ENCODE peak calls at places on chromosomes 16 and 17, in five cellular contexts. U, R, V, K and G are unnamed samples.

GRCh38 chr17:63848834-63849689 is 6.6 kb upstream of the SMARCD2 start:
- DNase-seq in U (peak; percentile 95), R (peak; percentile 96), V (peak; percentile 86), K (peak; percentile 86), G (peak; percentile 90)

GRCh38 chr17:57372156-57372555 is 115.8 kb downstream of the MSI2 start:
- DNase-seq in U (no peak), R (no peak), V (peak; percentile 45), K (no peak), G (no peak)

GRCh38 chr16:49663081-49664057 is 192.5 kb downstream of the ZNF423 start:
- DNase-seq in U (no peak), R (no peak), V (no peak), K (no peak), G (peak; percentile 34)

GRCh38 chr16:68365167-68365817 is 54.5 kb downstream of the PRMT7 start:
- DNase-seq in U (no peak), R (no peak), V (peak; percentile 16), K (no peak), G (no peak)

GRCh38 chr16:67006930-67007658 is 18.7 kb downstream of the CES4A start:
- DNase-seq in U (no peak), R (no peak), V (peak; percentile 56), K (no peak), G (no peak)

GRCh38 chr17:37824534-37825485 is 80.0 kb upstream of the HNF1B start:
- DNase-seq in U (no peak), R (no peak), V (peak; percentile 96), K (no peak), G (no peak)

GRCh38 chr17:6045621-6046357 is 24.4 kb upstream of the WSCD1 start:
- DNase-seq in U (no peak), R (no peak), V (no peak), K (peak; percentile 18), G (no peak)

GRCh38 chr17:45950888-45951287 is 48.2 kb upstream of the STH start:
- DNase-seq in U (no peak), R (no peak), V (no peak), K (no peak), G (no peak)

GRCh38 chr16:49745434-49745833 is 110.5 kb downstream of the ZNF423 start:
- DNase-seq in U (no peak), R (no peak), V (no peak), K (no peak), G (no peak)

GRCh38 chr17:45305532-45306087 is 11.2 kb downstream of the MAP3K14 start:
- DNase-seq in U (no peak), R (no peak), V (peak; percentile 68), K (no peak), G (no peak)

GRCh38 chr17:77836557-77837041 is 121.9 kb upstream of the TNRC6C start:
- DNase-seq in U (no peak), R (peak; percentile 41), V (peak; percentile 52), K (no peak), G (no peak)

GRCh38 chr17:35257080-35257701 is 14.3 kb downstream of the SLFN5 start:
- DNase-seq in U (no peak), R (no peak), V (peak; percentile 65), K (no peak), G (peak; percentile 74)

GRCh38 chr17:77145635-77146632 is 5.2 kb downstream of the SEC14L1 start:
- DNase-seq in U (no peak), R (no peak), V (peak; percentile 91), K (peak; percentile 49), G (peak; percentile 52)

GRCh38 chr17:19000531-19001011 is 4.0 kb downstream of the FAM83G start:
- DNase-seq in U (no peak), R (no peak), V (peak; percentile 70), K (no peak), G (no peak)

GRCh38 chr17:4472281-4472680 is 26.4 kb upstream of the SPNS2 start:
- DNase-seq in U (no peak), R (no peak), V (no peak), K (no peak), G (no peak)